ENCODE peak calls at places on chromosome 2, in seven cellular contexts. Y, B, E, H, Z, V and Q are unnamed samples.

GRCh38 chr2:85954918-85955420 is 66.2 kb upstream of the ST3GAL5 start:
- DNase-seq in E (no peak), V (peak), B (peak), Y (no peak), H (no peak), Z (no peak), Q (peak)

GRCh38 chr2:166384774-166385173 is 9.0 kb upstream of the SCN9A start:
- DNase-seq in Z (no peak), V (no peak), Y (peak), B (no peak), E (no peak), H (no peak), Q (no peak)

GRCh38 chr2:211354481-211354880 is 798.1 kb downstream of the CPS1 start:
- DNase-seq in E (no peak), V (no peak), B (no peak), Z (no peak), Y (no peak), H (no peak), Q (no peak)

GRCh38 chr2:151668737-151669136 is 65.5 kb downstream of the NEB start:
- DNase-seq in B (no peak), Y (no peak), E (no peak), V (no peak), H (no peak), Z (no peak), Q (no peak)

GRCh38 chr2:526918-527317 is 150.3 kb downstream of the TMEM18 start:
- DNase-seq in V (no peak), E (no peak), Z (no peak), B (no peak), H (no peak), Y (no peak), Q (no peak)

GRCh38 chr2:146814971-146815370 is 1029.9 kb upstream of the ACVR2A start:
- DNase-seq in H (no peak), V (no peak), Y (no peak), E (no peak), B (no peak), Z (no peak), Q (no peak)

GRCh38 chr2:191593622-191594416 is 84.1 kb upstream of the NABP1 start:
- DNase-seq in B (no peak), Y (no peak), Z (no peak), E (no peak), H (no peak), V (no peak), Q (no peak)

GRCh38 chr2:8576525-8577157 is 105.2 kb upstream of the ID2 start:
- DNase-seq in Z (peak), V (no peak), Y (no peak), B (no peak), H (no peak), E (no peak), Q (no peak)

GRCh38 chr2:145404690-145405089 is 884.8 kb upstream of the ZEB2 start:
- DNase-seq in V (no peak), B (no peak), Z (no peak), Y (no peak), H (no peak), E (no peak), Q (no peak)

GRCh38 chr2:117555965-117556364 is 258.5 kb upstream of the DDX18 start:
- DNase-seq in H (no peak), B (no peak), Z (no peak), E (no peak), Y (no peak), V (no peak), Q (no peak)

GRCh38 chr2:42261531-42262195 is 92.5 kb downstream of the EML4 start:
- DNase-seq in Z (no peak), B (no peak), E (no peak), V (no peak), Y (no peak), H (no peak), Q (no peak)

GRCh38 chr2:42567806-42568429 is 514 bp upstream of the MTA3 start:
- DNase-seq in Z (peak), Y (no peak), V (peak), E (peak), H (peak), B (peak), Q (peak)

GRCh38 chr2:237432484-237433092 is 18.6 kb upstream of the COL6A3 start:
- DNase-seq in Z (peak), E (peak), H (no peak), B (no peak), V (no peak), Y (no peak), Q (no peak)

GRCh38 chr2:21418456-21418855 is 294.7 kb downstream of the TDRD15 start:
- DNase-seq in Z (no peak), V (no peak), H (no peak), E (no peak), Y (no peak), B (no peak), Q (no peak)

DNA sequence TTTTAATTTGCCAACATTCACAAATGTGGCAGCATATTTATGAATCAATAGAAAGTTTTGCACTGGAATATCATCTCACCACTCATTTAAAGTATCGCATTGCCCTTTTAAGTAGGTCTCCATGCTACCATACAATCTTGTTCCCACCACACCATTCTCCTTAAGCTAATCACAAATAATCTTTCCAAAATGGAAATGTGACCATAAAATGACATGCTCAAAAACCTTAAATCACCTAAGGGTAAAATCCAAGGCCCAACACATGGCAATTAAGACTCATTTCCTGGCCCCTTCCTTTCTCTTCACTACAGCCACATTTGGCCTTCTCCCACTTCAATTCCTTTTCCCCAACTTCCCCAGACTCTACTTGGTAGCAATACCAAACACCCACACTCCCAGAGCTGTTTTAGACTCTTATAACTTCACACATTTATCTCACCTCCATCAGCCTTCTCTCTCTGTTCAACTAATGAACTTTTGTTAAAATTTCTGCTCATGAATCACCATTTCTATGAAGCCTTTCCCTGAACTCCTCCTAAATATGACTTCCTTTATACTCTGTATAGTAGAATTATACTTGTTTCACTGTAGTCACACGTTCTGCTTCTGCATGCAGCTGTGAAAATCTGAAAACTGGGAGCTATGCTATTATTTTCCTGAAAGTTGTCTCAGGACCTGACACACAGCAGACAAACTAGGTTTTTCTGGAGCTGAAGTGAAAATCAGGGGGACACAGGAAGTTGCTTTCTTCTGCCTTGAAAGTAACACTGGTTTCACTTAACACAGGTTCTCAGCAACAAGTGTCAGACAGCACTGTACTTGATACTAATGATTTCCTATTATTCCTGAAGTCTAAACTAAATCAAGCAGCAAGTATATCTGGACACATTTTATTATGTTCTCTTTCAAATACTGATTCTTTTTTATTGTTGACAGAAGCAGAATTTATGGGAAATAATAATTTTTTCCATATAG is 303.9 kb downstream of the ZEB2 start:
- DNase-seq in H (no peak), V (no peak), E (no peak), B (no peak), Y (peak), Z (no peak), Q (no peak)
- H3K27ac ChIP-seq in H (no peak), V (no peak), E (no peak), B (no peak), Y (no peak), Z (no peak), Q (no peak)

DNA sequence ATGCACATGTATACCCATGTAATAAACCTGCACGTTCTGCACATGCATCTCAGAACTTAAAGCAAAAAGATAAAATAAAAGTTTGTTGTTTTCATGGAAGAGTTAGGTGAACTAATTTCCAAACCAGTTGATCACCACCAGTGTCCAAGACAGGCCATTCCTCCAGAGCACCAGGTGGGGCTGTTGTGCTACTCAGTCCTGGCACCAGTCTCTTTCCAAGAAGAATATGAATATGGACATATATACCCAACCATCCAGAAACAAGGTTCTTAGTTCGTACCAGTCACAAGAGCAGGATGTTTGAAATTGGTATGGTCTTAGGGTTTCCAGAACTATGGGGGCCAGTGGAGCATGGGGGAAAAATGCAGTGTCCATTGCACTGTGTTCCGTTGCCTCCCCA is 17.2 kb upstream of the TNP1 start:
- DNase-seq in V (no peak), H (no peak), B (no peak), E (no peak), Y (no peak), Z (no peak), Q (no peak)
- TF ChIP-seq CTCF in V (no peak), H (no peak), B (no peak), E (peak), Y (no peak), Z (no peak), Q (no peak)

DNA sequence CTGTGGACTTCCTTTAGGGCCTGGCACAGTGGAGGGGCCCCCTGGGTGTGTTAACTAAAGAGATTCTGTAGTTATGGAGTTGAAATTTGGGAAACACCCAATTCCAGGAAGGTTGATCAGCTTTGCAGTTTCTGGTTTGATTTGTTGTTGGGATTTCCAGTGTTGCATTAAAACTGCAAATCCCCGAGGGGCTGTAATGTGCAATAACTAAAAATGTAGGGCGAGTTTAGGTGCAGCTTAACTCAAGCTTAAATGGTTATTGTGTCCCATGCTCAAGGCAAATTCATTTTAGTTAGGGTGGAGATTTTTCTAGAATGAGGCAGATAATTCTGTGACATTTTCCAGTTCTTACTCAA is 22.0 kb downstream of the GPD2 start:
- DNase-seq in V (no peak), Y (no peak), B (no peak), Z (no peak), E (no peak), H (no peak), Q (no peak)
- H3K27ac ChIP-seq in V (no peak), Y (no peak), B (no peak), Z (no peak), E (no peak), H (peak), Q (peak)

DNA sequence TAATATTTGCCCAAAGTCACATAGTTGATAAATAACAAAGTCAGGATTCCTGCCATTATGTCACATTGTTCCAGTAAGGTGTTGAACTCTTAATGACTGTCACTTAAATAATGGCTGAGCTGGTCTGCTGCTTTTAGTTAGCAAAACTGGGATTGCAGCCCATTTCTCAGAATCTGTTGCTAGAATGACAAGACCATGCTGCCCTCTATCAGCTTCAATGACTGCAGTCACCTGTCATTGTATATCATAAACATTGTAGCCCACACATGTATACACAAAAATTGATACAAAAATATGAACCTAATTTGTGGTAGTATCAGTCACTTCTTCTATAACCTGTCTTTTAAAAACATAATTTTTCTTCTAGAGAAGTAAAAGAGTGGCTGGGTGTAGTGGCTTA is 121.1 kb downstream of the FAM161A start:
- DNase-seq in B (no peak), Y (no peak), V (no peak), E (no peak), H (no peak), Z (no peak), Q (no peak)
- TF ChIP-seq CTCF in B (no peak), Y (no peak), V (no peak), E (no peak), H (no peak), Z (no peak), Q (no peak)

DNA sequence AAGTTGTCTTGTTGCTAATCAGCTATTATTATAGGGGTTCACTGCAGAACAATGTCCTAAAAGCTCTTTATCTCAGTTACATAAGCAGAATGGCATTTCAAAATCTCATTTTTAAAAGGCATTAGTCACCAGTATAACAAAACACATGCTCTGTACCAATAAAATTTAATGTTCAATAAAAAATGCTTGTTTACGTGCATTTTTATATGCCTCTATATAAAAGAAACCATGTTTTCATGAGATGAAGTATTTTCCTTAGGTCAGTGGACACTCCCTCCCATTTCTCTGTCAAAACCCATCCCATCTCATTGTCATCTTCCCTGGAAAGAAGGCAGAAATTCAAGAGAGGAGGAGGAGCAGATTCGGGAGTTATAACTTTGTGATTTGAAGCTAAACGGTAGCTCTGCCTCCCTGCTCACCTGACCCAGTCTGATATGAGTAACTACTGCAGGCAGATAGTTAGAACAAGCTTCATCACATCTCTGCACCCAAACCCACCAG is 231.9 kb upstream of the SIX2 start:
- DNase-seq in E (peak), B (no peak), Y (no peak), H (no peak), Z (no peak), V (no peak), Q (peak)
- H3K27ac ChIP-seq in E (peak), B (no peak), Y (no peak), H (no peak), Z (no peak), V (no peak), Q (no peak)

DNA sequence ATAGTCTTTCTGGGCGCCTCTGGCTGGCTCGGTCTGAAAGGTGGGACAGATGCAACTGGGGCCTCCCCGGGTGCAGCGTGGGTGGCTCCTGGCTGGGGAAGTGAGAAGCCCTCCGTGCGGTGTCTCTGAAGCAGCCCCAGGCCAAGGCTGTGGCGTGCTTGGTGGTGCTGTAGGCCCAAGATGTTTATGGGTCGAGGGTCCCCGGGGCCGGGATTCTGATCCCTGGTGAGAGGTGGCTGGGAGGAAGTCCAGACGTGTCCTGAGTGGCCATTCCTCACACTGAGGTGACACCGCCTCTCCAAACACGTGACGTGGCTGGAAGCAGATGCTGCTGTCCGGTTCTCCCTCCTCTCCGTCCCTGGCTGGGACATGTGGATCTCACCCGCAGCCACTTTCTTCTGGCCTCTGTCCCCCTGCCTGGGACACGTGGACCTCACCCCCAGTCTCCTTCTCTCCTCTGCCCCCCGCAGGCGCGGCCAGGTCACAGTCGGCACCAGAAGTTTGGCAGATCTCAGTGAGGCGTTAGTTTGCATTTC is 12.6 kb downstream of the RTP5 start:
- DNase-seq in Y (peak), E (no peak), Z (no peak), V (peak), H (peak), B (peak), Q (peak)
- TF ChIP-seq CTCF in Y (peak), E (peak), Z (no peak), V (no peak), H (peak), B (no peak), Q (no peak)

GRCh38 chr2:227808936-227809335 is 4.7 kb upstream of the CCL20 start:
- DNase-seq in B (no peak), Y (no peak), H (no peak), E (no peak), V (no peak), Z (no peak), Q (no peak)

GRCh38 chr2:227804970-227805369 is 8.7 kb upstream of the CCL20 start:
- DNase-seq in Z (no peak), Y (no peak), V (no peak), E (no peak), B (no peak), H (no peak), Q (no peak)

GRCh38 chr2:227802882-227803281 is 10.8 kb upstream of the CCL20 start:
- DNase-seq in H (no peak), B (no peak), Z (no peak), V (no peak), Y (no peak), E (no peak), Q (no peak)

GRCh38 chr2:227805578-227805977 is 8.1 kb upstream of the CCL20 start:
- DNase-seq in Y (peak), V (no peak), H (no peak), B (no peak), E (no peak), Z (no peak), Q (no peak)
- H3K27ac ChIP-seq in Y (peak), V (no peak), H (no peak), B (no peak), E (no peak), Z (no peak), Q (no peak)

DNA sequence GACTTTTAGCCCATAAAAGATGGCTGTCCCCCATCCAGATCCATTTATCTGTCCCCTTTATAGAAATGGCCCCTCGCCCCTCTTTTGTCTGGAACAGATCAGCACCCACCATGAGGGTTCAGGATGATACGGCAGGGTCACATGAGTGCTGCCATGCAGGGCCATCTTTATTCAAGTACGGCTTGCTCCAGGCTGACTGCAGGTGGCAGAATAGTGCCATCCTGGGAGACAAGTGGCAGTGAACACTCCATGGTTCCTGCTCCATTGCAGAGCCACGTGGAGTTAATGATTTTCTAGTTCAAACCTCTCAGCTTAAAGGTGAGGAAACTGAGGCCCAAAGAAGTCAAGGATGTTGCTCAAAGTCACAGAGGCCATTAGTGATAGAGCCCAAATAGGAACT is 180.6 kb downstream of the CLIP4 start:
- DNase-seq in B (no peak), Y (no peak), E (no peak), V (no peak), Z (no peak), H (no peak), Q (no peak)
- TF ChIP-seq CTCF in B (no peak), Y (no peak), E (peak), V (peak), Z (no peak), H (no peak), Q (no peak)

GRCh38 chr2:101361519-101361918 is 25.8 kb downstream of the CREG2 start:
- DNase-seq in V (no peak), E (no peak), B (no peak), Z (peak), H (no peak), Y (peak), Q (no peak)

GRCh38 chr2:101360229-101360628 is 27.1 kb downstream of the CREG2 start:
- DNase-seq in Z (no peak), E (no peak), B (no peak), Y (no peak), H (no peak), V (no peak), Q (no peak)

GRCh38 chr2:101359436-101359835 is 27.9 kb downstream of the CREG2 start:
- DNase-seq in Y (no peak), E (no peak), H (no peak), Z (no peak), B (no peak), V (no peak), Q (no peak)

GRCh38 chr2:101362316-101362715 is 25.0 kb downstream of the CREG2 start:
- DNase-seq in H (no peak), Z (no peak), E (no peak), Y (no peak), B (no peak), V (no peak), Q (no peak)

GRCh38 chr2:101361079-101361478 is 26.2 kb downstream of the CREG2 start:
- DNase-seq in B (no peak), Z (no peak), V (no peak), E (no peak), Y (no peak), H (no peak), Q (no peak)
- H3K27ac ChIP-seq in B (no peak), Z (no peak), V (no peak), E (no peak), Y (no peak), H (no peak), Q (no peak)